ENCODE peak calls at places on chromosomes 11 and 22, in eight cellular contexts. One of them, this sample, is unnamed.

GRCh38 chr11:57322881-57323467 is 1.8 kb downstream of the TNKS1BP1 start:
- DNase-seq in pulmonary artery endothelial cell: no peak
- DNase-seq in GM10248: no peak
- DNase-seq in SK-N-DZ: no peak
- DNase-seq in NCI-H1105: no peak
- DNase-seq in kidney: no peak
- DNase-seq in HAP-1: no peak
- DNase-seq in hippocampal formation: no peak
- DNase-seq in this sample: peak

GRCh38 chr22:33274941-33275443 is 216.8 kb upstream of the SYN3 start:
- DNase-seq in HAP-1: no peak
- DNase-seq in GM10248: no peak
- DNase-seq in pulmonary artery endothelial cell: no peak
- DNase-seq in SK-N-DZ: no peak
- DNase-seq in kidney: no peak
- DNase-seq in NCI-H1105: no peak
- DNase-seq in hippocampal formation: no peak
- DNase-seq in this sample: no peak

GRCh38 chr22:39502109-39502788 is at the start of gene MIEF1:
- DNase-seq in NCI-H1105: peak
- DNase-seq in SK-N-DZ: peak
- DNase-seq in pulmonary artery endothelial cell: peak
- DNase-seq in kidney: peak
- DNase-seq in HAP-1: peak
- DNase-seq in hippocampal formation: peak
- DNase-seq in GM10248: peak
- DNase-seq in this sample: peak

GRCh38 chr11:65787649-65788622 is 1.1 kb downstream of the OVOL1 start:
- DNase-seq in hippocampal formation: no peak
- DNase-seq in NCI-H1105: no peak
- DNase-seq in pulmonary artery endothelial cell: no peak
- DNase-seq in GM10248: no peak
- DNase-seq in kidney: peak
- DNase-seq in SK-N-DZ: no peak
- DNase-seq in HAP-1: no peak
- DNase-seq in this sample: peak

GRCh38 chr11:105177658-105178057 is 38.1 kb upstream of the CARD18 start:
- DNase-seq in NCI-H1105: no peak
- DNase-seq in pulmonary artery endothelial cell: no peak
- DNase-seq in hippocampal formation: no peak
- DNase-seq in GM10248: no peak
- DNase-seq in HAP-1: no peak
- DNase-seq in kidney: no peak
- DNase-seq in SK-N-DZ: no peak
- DNase-seq in this sample: peak

GRCh38 chr22:50144005-50144614 is 26.4 kb upstream of the PANX2 start:
- DNase-seq in hippocampal formation: no peak
- DNase-seq in kidney: no peak
- DNase-seq in HAP-1: no peak
- DNase-seq in SK-N-DZ: no peak
- DNase-seq in pulmonary artery endothelial cell: no peak
- DNase-seq in NCI-H1105: no peak
- DNase-seq in GM10248: no peak
- DNase-seq in this sample: peak

GRCh38 chr22:44748524-44748923 is 3.9 kb upstream of the ARHGAP8 start:
- DNase-seq in SK-N-DZ: no peak
- DNase-seq in kidney: no peak
- DNase-seq in NCI-H1105: no peak
- DNase-seq in pulmonary artery endothelial cell: no peak
- DNase-seq in hippocampal formation: no peak
- DNase-seq in GM10248: no peak
- DNase-seq in HAP-1: no peak
- DNase-seq in this sample: no peak

GRCh38 chr22:40922484-40923303 is 28.5 kb upstream of the RBX1 start:
- DNase-seq in pulmonary artery endothelial cell: peak
- DNase-seq in kidney: no peak
- DNase-seq in hippocampal formation: peak
- DNase-seq in NCI-H1105: peak
- DNase-seq in GM10248: peak
- DNase-seq in HAP-1: peak
- DNase-seq in SK-N-DZ: peak
- DNase-seq in this sample: no peak

GRCh38 chr11:126336065-126336464 is 19.4 kb upstream of the ST3GAL4 start:
- DNase-seq in hippocampal formation: no peak
- DNase-seq in HAP-1: no peak
- DNase-seq in SK-N-DZ: no peak
- DNase-seq in GM10248: no peak
- DNase-seq in pulmonary artery endothelial cell: peak
- DNase-seq in kidney: no peak
- DNase-seq in NCI-H1105: no peak
- DNase-seq in this sample: no peak

GRCh38 chr22:43230983-43231723 is 44.2 kb upstream of the TTLL12 start:
- DNase-seq in HAP-1: peak
- DNase-seq in hippocampal formation: no peak
- DNase-seq in GM10248: peak
- DNase-seq in pulmonary artery endothelial cell: no peak
- DNase-seq in NCI-H1105: peak
- DNase-seq in kidney: no peak
- DNase-seq in SK-N-DZ: peak
- DNase-seq in this sample: peak

GRCh38 chr11:63490551-63491239 is at the start of gene PLAAT5:
- DNase-seq in SK-N-DZ: no peak
- DNase-seq in NCI-H1105: no peak
- DNase-seq in HAP-1: peak
- DNase-seq in GM10248: no peak
- DNase-seq in kidney: peak
- DNase-seq in hippocampal formation: peak
- DNase-seq in pulmonary artery endothelial cell: no peak
- DNase-seq in this sample: no peak

GRCh38 chr11:73415854-73416615 is 39.8 kb downstream of the RELT start:
- DNase-seq in GM10248: no peak
- DNase-seq in NCI-H1105: no peak
- DNase-seq in kidney: no peak
- DNase-seq in SK-N-DZ: no peak
- DNase-seq in pulmonary artery endothelial cell: no peak
- DNase-seq in HAP-1: peak
- DNase-seq in hippocampal formation: peak
- DNase-seq in this sample: no peak

GRCh38 chr22:40346178-40347064 is at the start of gene ADSL:
- DNase-seq in NCI-H1105: peak
- DNase-seq in kidney: peak
- DNase-seq in GM10248: peak
- DNase-seq in SK-N-DZ: peak
- DNase-seq in pulmonary artery endothelial cell: peak
- DNase-seq in hippocampal formation: peak
- DNase-seq in HAP-1: peak
- DNase-seq in this sample: peak

GRCh38 chr11:76392889-76393288 is 11.8 kb downstream of the GVQW3 start:
- DNase-seq in pulmonary artery endothelial cell: no peak
- DNase-seq in NCI-H1105: no peak
- DNase-seq in hippocampal formation: no peak
- DNase-seq in kidney: no peak
- DNase-seq in HAP-1: no peak
- DNase-seq in SK-N-DZ: no peak
- DNase-seq in GM10248: no peak
- DNase-seq in this sample: no peak